ENCODE peak calls at places on chromosomes 7 and 10, in five cellular contexts. L, Z, F, V and S are unnamed samples.

GRCh38 chr7:48759431-48760080 is 164.8 kb upstream of the CDC14C start:
- DNase-seq in L (no peak), Z (no peak), F (no peak), V (no peak), S (no peak)

GRCh38 chr10:49034925-49035324 is 80.4 kb downstream of the VSTM4 start:
- DNase-seq in L (no peak), Z (no peak), F (no peak), V (no peak), S (no peak)

GRCh38 chr10:33413093-33413442 is 78.6 kb upstream of the NRP1 start:
- DNase-seq in L (no peak), Z (no peak), F (no peak), V (no peak), S (no peak)

GRCh38 chr7:40232242-40232929 is 97.6 kb downstream of the SUGCT start:
- DNase-seq in L (no peak), Z (peak; percentile 57), F (no peak), V (no peak), S (no peak)

GRCh38 chr10:118566911-118567310 is 28.5 kb downstream of the PRLHR start:
- DNase-seq in L (no peak), Z (no peak), F (no peak), V (no peak), S (no peak)

GRCh38 chr10:1432161-1432560 is 305.2 kb downstream of the ADARB2 start:
- DNase-seq in L (no peak), Z (no peak), F (no peak), V (no peak), S (no peak)

GRCh38 chr7:157926107-157926506 is 589.3 kb downstream of the DNAJB6 start:
- DNase-seq in L (no peak), Z (no peak), F (no peak), V (no peak), S (no peak)

GRCh38 chr7:51455948-51456347 is 139.3 kb upstream of the COBL start:
- DNase-seq in L (no peak), Z (peak; percentile 79), F (no peak), V (no peak), S (no peak)

GRCh38 chr10:3780056-3780765 is 4.8 kb downstream of the KLF6 start:
- DNase-seq in L (no peak), Z (no peak), F (no peak), V (no peak), S (no peak)

GRCh38 chr7:68604516-68604915 is 993.8 kb upstream of the AUTS2 start:
- DNase-seq in L (no peak), Z (no peak), F (no peak), V (no peak), S (no peak)

GRCh38 chr10:4294271-4294670 is 509.3 kb upstream of the KLF6 start:
- DNase-seq in L (no peak), Z (no peak), F (no peak), V (no peak), S (no peak)

GRCh38 chr7:2164156-2164555 is 68.6 kb downstream of the MAD1L1 start:
- DNase-seq in L (no peak), Z (peak; percentile 40), F (no peak), V (no peak), S (no peak)

GRCh38 chr10:132942101-132942739 is at the start of gene CFAP46:
- DNase-seq in L (peak; percentile 89), Z (peak; percentile 97), F (no peak), V (no peak), S (peak; percentile 38)

GRCh38 chr7:128410092-128410665 is 397 bp upstream of the IMPDH1 start:
- DNase-seq in L (no peak), Z (peak; percentile 81), F (peak; percentile 89), V (no peak), S (no peak)

GRCh38 chr7:155269766-155270585 is 27.7 kb upstream of the INSIG1 start:
- DNase-seq in L (no peak), Z (no peak), F (no peak), V (no peak), S (no peak)

GRCh38 chr7:114082934-114083647 is 164.3 kb upstream of the PPP1R3A start:
- DNase-seq in L (peak; percentile 79), Z (peak; percentile 37), F (peak; percentile 78), V (no peak), S (no peak)

GRCh38 chr7:117728858-117729257 is 144.4 kb downstream of the CTTNBP2 start:
- DNase-seq in L (no peak), Z (no peak), F (no peak), V (no peak), S (peak; percentile 15)

GRCh38 chr7:43076606-43077005 is 35.8 kb upstream of the HECW1 start:
- DNase-seq in L (no peak), Z (no peak), F (no peak), V (no peak), S (no peak)

GRCh38 chr10:102118867-102119266 is 1.3 kb downstream of the LDB1 start:
- DNase-seq in L (no peak), Z (no peak), F (no peak), V (no peak), S (peak; percentile 29)

GRCh38 chr7:127393370-127394058 is 1.0 kb upstream of the ZNF800 start:
- DNase-seq in L (peak; percentile 14), Z (peak; percentile 52), F (peak; percentile 78), V (no peak), S (no peak)

GRCh38 chr10:49183596-49184542 is 4.3 kb downstream of the TMEM273 start:
- DNase-seq in L (no peak), Z (no peak), F (no peak), V (no peak), S (no peak)

GRCh38 chr7:142802301-142802700 is 31.5 kb downstream of the PRSS2 start:
- DNase-seq in L (no peak), Z (no peak), F (no peak), V (no peak), S (no peak)

GRCh38 chr10:70331486-70332268 is 47.9 kb upstream of the NPFFR1 start:
- DNase-seq in L (no peak), Z (peak; percentile 79), F (no peak), V (peak; percentile 94), S (no peak)

GRCh38 chr7:76340617-76341131 is 18.1 kb downstream of the YWHAG start:
- DNase-seq in L (no peak), Z (no peak), F (no peak), V (no peak), S (no peak)

GRCh38 chr10:5944389-5945202 is 32.7 kb downstream of the IL15RA start:
- DNase-seq in L (no peak), Z (no peak), F (peak; percentile 89), V (peak; percentile 63), S (no peak)

GRCh38 chr7:78172138-78172887 is 373.7 kb downstream of the PHTF2 start:
- DNase-seq in L (no peak), Z (no peak), F (no peak), V (no peak), S (no peak)

GRCh38 chr7:33334349-33334748 is 205.0 kb downstream of the BBS9 start:
- DNase-seq in L (no peak), Z (peak; percentile 16), F (no peak), V (no peak), S (no peak)

GRCh38 chr7:33130184-33130583 is 820 bp downstream of the BBS9 start:
- DNase-seq in L (no peak), Z (peak; percentile 47), F (no peak), V (no peak), S (no peak)

GRCh38 chr10:88232978-88233537 is 350.1 kb downstream of the RNLS start:
- DNase-seq in L (no peak), Z (peak; percentile 12), F (no peak), V (no peak), S (no peak)

GRCh38 chr10:88230251-88230650 is 352.9 kb downstream of the RNLS start:
- DNase-seq in L (no peak), Z (no peak), F (no peak), V (no peak), S (no peak)

GRCh38 chr10:88233870-88234269 is 349.2 kb downstream of the RNLS start:
- DNase-seq in L (no peak), Z (no peak), F (no peak), V (no peak), S (no peak)

GRCh38 chr10:88234332-88234731 is 348.8 kb downstream of the RNLS start:
- DNase-seq in L (no peak), Z (no peak), F (no peak), V (no peak), S (no peak)

GRCh38 chr10:88232029-88232895 is 350.9 kb downstream of the RNLS start:
- DNase-seq in L (no peak), Z (no peak), F (no peak), V (no peak), S (no peak)
- H3K27ac ChIP-seq in L (no peak overlapping the region), Z (no peak overlapping the region), F (no peak overlapping the region), V (no peak overlapping the region), S (no peak overlapping the region)

GRCh38 chr10:122768033-122768745 is 68.5 kb upstream of the C10orf120 start:
- DNase-seq in L (peak; percentile 48), Z (no peak), F (no peak), V (no peak), S (no peak)
- H3K27ac ChIP-seq in L (no peak overlapping the region), Z (no peak overlapping the region), F (no peak overlapping the region), V (no peak overlapping the region), S (no peak overlapping the region)

GRCh38 chr10:122311051-122311410 is 39.9 kb downstream of the BTBD16 start:
- DNase-seq in L (no peak), Z (no peak), F (no peak), V (no peak), S (no peak)
- H3K27ac ChIP-seq in L (no peak overlapping the region), Z (no peak overlapping the region), F (no peak overlapping the region), V (no peak overlapping the region), S (no peak overlapping the region)

DNA sequence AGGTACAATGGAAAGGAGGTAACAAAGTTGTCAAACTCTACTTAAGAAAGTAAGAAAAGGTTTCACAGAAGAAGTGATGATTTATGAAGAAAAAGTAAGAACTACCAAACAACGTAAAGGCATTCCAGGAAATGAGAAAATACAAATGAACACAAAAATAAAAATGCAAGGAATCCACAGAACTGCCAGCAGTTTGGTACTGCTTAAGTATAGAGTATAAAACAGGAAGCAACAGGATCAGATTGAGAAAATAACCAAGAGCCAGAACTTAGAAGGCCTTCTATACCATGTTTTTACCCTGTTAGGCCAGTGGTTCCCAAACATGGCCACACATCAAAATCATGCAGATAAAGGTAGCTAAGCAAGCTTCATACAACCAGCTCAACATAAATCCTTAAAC is 9.2 kb downstream of the NDUFA5 start:
- DNase-seq in L (no peak), Z (no peak), F (no peak), V (no peak), S (no peak)
- H3K27ac ChIP-seq in L (no peak overlapping the region), Z (peak overlapping the region; percentile 36), F (no peak overlapping the region), V (no peak overlapping the region), S (no peak overlapping the region)

GRCh38 chr7:74001150-74001494 is 26.9 kb upstream of the ELN start:
- DNase-seq in L (no peak), Z (no peak), F (no peak), V (no peak), S (no peak)
- H3K27ac ChIP-seq in L (no peak overlapping the region), Z (no peak overlapping the region), F (no peak overlapping the region), V (no peak overlapping the region), S (no peak overlapping the region)

GRCh38 chr10:114027041-114027394 is 16.6 kb upstream of the ADRB1 start:
- DNase-seq in L (no peak), Z (no peak), F (no peak), V (no peak), S (no peak)

GRCh38 chr10:114024876-114025609 is 18.6 kb upstream of the ADRB1 start:
- DNase-seq in L (no peak), Z (no peak), F (no peak), V (no peak), S (no peak)

GRCh38 chr10:114026189-114027040 is 17.3 kb upstream of the ADRB1 start:
- DNase-seq in L (no peak), Z (no peak), F (no peak), V (peak; percentile 42), S (no peak)

GRCh38 chr10:114027951-114028350 is 15.7 kb upstream of the ADRB1 start:
- DNase-seq in L (no peak), Z (no peak), F (no peak), V (no peak), S (no peak)

GRCh38 chr10:114025610-114026130 is 18.0 kb upstream of the ADRB1 start:
- DNase-seq in L (no peak), Z (no peak), F (no peak), V (no peak), S (no peak)
- H3K27ac ChIP-seq in L (no peak overlapping the region), Z (no peak overlapping the region), F (peak overlapping the region; percentile 52), V (peak overlapping the region; percentile 81), S (no peak overlapping the region)